ENCODE peak calls at places on chromosomes 13 and 19, in nine cellular contexts. One of them, this sample, is unnamed.
A peak's percentile ranks its signal among the peaks of the same experiment; 100 is the strongest.

GRCh38 chr19:13441810-13442512 is 64.3 kb downstream of the CACNA1A start:
- DNase-seq in brain pericyte: no peak
- DNase-seq in coronary artery: no peak
- DNase-seq in activated T-cell treated with anti-CD3 and anti-CD28 coated beads, Interleukin-2, amount 50 U/mL, for 72 hours: peak; percentile 32
- DNase-seq in mucosa of descending colon: no peak
- DNase-seq in cerebellar cortex: peak; percentile 96
- DNase-seq in Ammon's horn: no peak
- DNase-seq in effector CD4-positive, alpha-beta T cell: peak; percentile 38
- DNase-seq in left colon: no peak
- DNase-seq in this sample: peak; percentile 20

GRCh38 chr13:51822106-51822840 is 18.3 kb upstream of the DHRS12 start:
- DNase-seq in left colon: no peak
- DNase-seq in Ammon's horn: no peak
- DNase-seq in activated T-cell treated with anti-CD3 and anti-CD28 coated beads, Interleukin-2, amount 50 U/mL, for 72 hours: peak; percentile 41
- DNase-seq in effector CD4-positive, alpha-beta T cell: peak; percentile 30
- DNase-seq in brain pericyte: no peak
- DNase-seq in cerebellar cortex: peak; percentile 77
- DNase-seq in mucosa of descending colon: no peak
- DNase-seq in coronary artery: no peak
- DNase-seq in this sample: no peak

GRCh38 chr19:7981199-7981598 is 24.2 kb downstream of the ELAVL1 start:
- DNase-seq in mucosa of descending colon: no peak
- DNase-seq in cerebellar cortex: no peak
- DNase-seq in coronary artery: no peak
- DNase-seq in effector CD4-positive, alpha-beta T cell: no peak
- DNase-seq in activated T-cell treated with anti-CD3 and anti-CD28 coated beads, Interleukin-2, amount 50 U/mL, for 72 hours: no peak
- DNase-seq in Ammon's horn: no peak
- DNase-seq in brain pericyte: no peak
- DNase-seq in left colon: no peak
- DNase-seq in this sample: no peak

GRCh38 chr13:37058801-37059135 is 720 bp downstream of the SUPT20H start:
- DNase-seq in Ammon's horn: peak; percentile 24
- DNase-seq in left colon: no peak
- DNase-seq in activated T-cell treated with anti-CD3 and anti-CD28 coated beads, Interleukin-2, amount 50 U/mL, for 72 hours: peak; percentile 23
- DNase-seq in coronary artery: no peak
- DNase-seq in effector CD4-positive, alpha-beta T cell: no peak
- DNase-seq in cerebellar cortex: no peak
- DNase-seq in mucosa of descending colon: no peak
- DNase-seq in brain pericyte: no peak
- DNase-seq in this sample: no peak

GRCh38 chr13:105991622-105992254 is 543.7 kb downstream of the EFNB2 start:
- DNase-seq in brain pericyte: peak; percentile 20
- DNase-seq in Ammon's horn: peak; percentile 40
- DNase-seq in activated T-cell treated with anti-CD3 and anti-CD28 coated beads, Interleukin-2, amount 50 U/mL, for 72 hours: no peak
- DNase-seq in cerebellar cortex: no peak
- DNase-seq in effector CD4-positive, alpha-beta T cell: no peak
- DNase-seq in left colon: no peak
- DNase-seq in coronary artery: no peak
- DNase-seq in mucosa of descending colon: no peak
- DNase-seq in this sample: no peak

GRCh38 chr19:48496959-48497727 is 14.5 kb downstream of the LMTK3 start:
- DNase-seq in coronary artery: no peak
- DNase-seq in brain pericyte: no peak
- DNase-seq in cerebellar cortex: no peak
- DNase-seq in left colon: no peak
- DNase-seq in Ammon's horn: no peak
- DNase-seq in effector CD4-positive, alpha-beta T cell: no peak
- DNase-seq in activated T-cell treated with anti-CD3 and anti-CD28 coated beads, Interleukin-2, amount 50 U/mL, for 72 hours: no peak
- DNase-seq in mucosa of descending colon: no peak
- DNase-seq in this sample: no peak

GRCh38 chr13:47790755-47791154 is 210.3 kb downstream of the SUCLA2 start:
- DNase-seq in mucosa of descending colon: no peak
- DNase-seq in Ammon's horn: no peak
- DNase-seq in effector CD4-positive, alpha-beta T cell: no peak
- DNase-seq in activated T-cell treated with anti-CD3 and anti-CD28 coated beads, Interleukin-2, amount 50 U/mL, for 72 hours: no peak
- DNase-seq in left colon: no peak
- DNase-seq in coronary artery: no peak
- DNase-seq in cerebellar cortex: no peak
- DNase-seq in brain pericyte: no peak
- DNase-seq in this sample: no peak

GRCh38 chr19:9871626-9872338 is 36.7 kb downstream of the PIN1 start:
- DNase-seq in brain pericyte: no peak
- DNase-seq in activated T-cell treated with anti-CD3 and anti-CD28 coated beads, Interleukin-2, amount 50 U/mL, for 72 hours: no peak
- DNase-seq in mucosa of descending colon: no peak
- DNase-seq in coronary artery: no peak
- DNase-seq in effector CD4-positive, alpha-beta T cell: no peak
- DNase-seq in left colon: no peak
- DNase-seq in Ammon's horn: no peak
- DNase-seq in cerebellar cortex: no peak
- DNase-seq in this sample: no peak

GRCh38 chr19:16896098-16896912 is 7.5 kb downstream of the F2RL3 start:
- DNase-seq in activated T-cell treated with anti-CD3 and anti-CD28 coated beads, Interleukin-2, amount 50 U/mL, for 72 hours: peak; percentile 12
- DNase-seq in coronary artery: no peak
- DNase-seq in left colon: no peak
- DNase-seq in brain pericyte: no peak
- DNase-seq in Ammon's horn: no peak
- DNase-seq in mucosa of descending colon: no peak
- DNase-seq in cerebellar cortex: no peak
- DNase-seq in effector CD4-positive, alpha-beta T cell: no peak
- DNase-seq in this sample: peak; percentile 37

GRCh38 chr13:99206873-99207272 is 6.2 kb downstream of the UBAC2 start:
- DNase-seq in mucosa of descending colon: no peak
- DNase-seq in activated T-cell treated with anti-CD3 and anti-CD28 coated beads, Interleukin-2, amount 50 U/mL, for 72 hours: no peak
- DNase-seq in left colon: no peak
- DNase-seq in Ammon's horn: no peak
- DNase-seq in coronary artery: no peak
- DNase-seq in effector CD4-positive, alpha-beta T cell: no peak
- DNase-seq in brain pericyte: no peak
- DNase-seq in cerebellar cortex: no peak
- DNase-seq in this sample: no peak